ENCODE peak calls at places on chromosomes 2 and 18, in seven cellular contexts. J is HCT116, H is K562, S is H1, Q is SK-N-SH, G is GM12878, B is HepG2. N is an unnamed sample.
A peak's percentile ranks its signal among the peaks of the same experiment; 100 is the strongest.

GRCh38 chr2:74764429-74765272 is 69.3 kb upstream of the HK2 start:
- DNase-seq in J (no peak), H (no peak), S (no peak), Q (no peak), G (no peak), B (peak; percentile 100), N (no peak)

GRCh38 chr2:171046056-171046560 is 114.6 kb downstream of the TLK1 start:
- DNase-seq in J (no peak), H (no peak), S (no peak), Q (no peak), G (no peak), B (no peak), N (no peak)

GRCh38 chr2:234003972-234004617 is 46.4 kb upstream of the SPP2 start:
- DNase-seq in J (peak; percentile 77), H (no peak), S (no peak), Q (no peak), G (no peak), B (no peak), N (no peak)

GRCh38 chr2:74728842-74729241 is 74.8 kb downstream of the SEMA4F start:
- DNase-seq in J (no peak), H (no peak), S (no peak), Q (no peak), G (no peak), B (no peak), N (no peak)

GRCh38 chr2:159073256-159073655 is 104.8 kb downstream of the TANC1 start:
- DNase-seq in J (no peak), H (no peak), S (no peak), Q (no peak), G (no peak), B (no peak), N (no peak)

GRCh38 chr2:162261032-162261945 is 18.0 kb upstream of the FAP start:
- DNase-seq in J (no peak), H (no peak), S (no peak), Q (no peak), G (no peak), B (no peak), N (no peak)

GRCh38 chr2:4900242-4900641 is 791.9 kb upstream of the SOX11 start:
- DNase-seq in J (no peak), H (no peak), S (no peak), Q (no peak), G (no peak), B (no peak), N (no peak)

GRCh38 chr2:25417715-25418369 is 76.1 kb upstream of the DNMT3A start:
- DNase-seq in J (peak; percentile 6), H (peak; percentile 64), S (no peak), Q (no peak), G (peak; percentile 96), B (no peak), N (no peak)

GRCh38 chr2:240249423-240250149 is 109.1 kb upstream of the OTOS start:
- DNase-seq in J (no peak), H (peak; percentile 54), S (no peak), Q (peak; percentile 16), G (no peak), B (peak; percentile 38), N (no peak)

GRCh38 chr2:218975060-218975777 is 9.8 kb downstream of the FEV start:
- DNase-seq in J (no peak), H (no peak), S (no peak), Q (no peak), G (no peak), B (no peak), N (no peak)

GRCh38 chr2:190407246-190407661 is 901 bp upstream of the MFSD6 start:
- DNase-seq in J (no peak), H (no peak), S (no peak), Q (no peak), G (no peak), B (no peak), N (peak; percentile 43)

GRCh38 chr18:59918320-59918755 is 18.5 kb downstream of the PMAIP1 start:
- DNase-seq in J (peak; percentile 66), H (peak; percentile 69), S (peak; percentile 44), Q (peak; percentile 49), G (peak; percentile 80), B (no peak), N (no peak)

GRCh38 chr2:186726938-186727337 is 33.1 kb downstream of the FAM171B start:
- DNase-seq in J (no peak), H (no peak), S (no peak), Q (no peak), G (no peak), B (no peak), N (no peak)

GRCh38 chr2:31137211-31138036 is 816 bp downstream of the GALNT14 start:
- DNase-seq in J (no peak), H (no peak), S (peak; percentile 71), Q (peak; percentile 88), G (no peak), B (no peak), N (peak; percentile 38)

GRCh38 chr18:35749701-35750100 is 168.2 kb downstream of the GALNT1 start:
- DNase-seq in J (no peak), H (no peak), S (no peak), Q (no peak), G (no peak), B (no peak), N (no peak)

GRCh38 chr2:222239091-222239490 is 59.7 kb downstream of the PAX3 start:
- DNase-seq in J (no peak), H (no peak), S (no peak), Q (no peak), G (no peak), B (no peak), N (no peak)

GRCh38 chr2:138867341-138867740 is 87.2 kb upstream of the NXPH2 start:
- DNase-seq in J (no peak), H (no peak), S (no peak), Q (no peak), G (no peak), B (no peak), N (no peak)

GRCh38 chr2:40120021-40120420 is 331.9 kb downstream of the SLC8A1 start:
- DNase-seq in J (no peak), H (no peak), S (no peak), Q (no peak), G (no peak), B (no peak), N (no peak)

GRCh38 chr2:86360781-86361180 is 23.4 kb upstream of the REEP1 start:
- DNase-seq in J (no peak), H (no peak), S (no peak), Q (no peak), G (no peak), B (no peak), N (peak; percentile 60)

GRCh38 chr18:59379772-59380530 is 20.9 kb upstream of the LMAN1 start:
- DNase-seq in J (no peak), H (no peak), S (no peak), Q (no peak), G (no peak), B (no peak), N (no peak)

GRCh38 chr2:26745609-26746327 is 18.3 kb upstream of the SLC35F6 start:
- DNase-seq in J (peak; percentile 72), H (peak; percentile 78), S (peak; percentile 90), Q (peak; percentile 85), G (no peak), B (peak; percentile 79), N (peak; percentile 83)

GRCh38 chr2:168851674-168852320 is 38.4 kb downstream of the SPC25 start:
- DNase-seq in J (peak; percentile 29), H (peak; percentile 92), S (no peak), Q (no peak), G (no peak), B (no peak), N (no peak)

GRCh38 chr2:217065695-217066405 is 206.0 kb upstream of the TNP1 start:
- DNase-seq in J (no peak), H (no peak), S (no peak), Q (no peak), G (no peak), B (no peak), N (no peak)

GRCh38 chr2:239601880-239602279 is 201.1 kb upstream of the HDAC4 start:
- DNase-seq in J (no peak), H (no peak), S (no peak), Q (no peak), G (no peak), B (no peak), N (no peak)

GRCh38 chr2:15993666-15994065 is 53.3 kb downstream of the MYCN start:
- DNase-seq in J (no peak), H (no peak), S (no peak), Q (no peak), G (no peak), B (no peak), N (no peak)

GRCh38 chr2:9725106-9725505 is 94.3 kb upstream of the YWHAQ start:
- DNase-seq in J (no peak), H (no peak), S (no peak), Q (no peak), G (no peak), B (no peak), N (no peak)

GRCh38 chr2:66802877-66803276 is 368.0 kb downstream of the MEIS1 start:
- DNase-seq in J (no peak), H (no peak), S (no peak), Q (no peak), G (no peak), B (peak; percentile 33), N (no peak)

GRCh38 chr2:3051266-3051665 is 326.4 kb downstream of the EIPR1 start:
- DNase-seq in J (no peak), H (no peak), S (no peak), Q (no peak), G (no peak), B (no peak), N (no peak)

DNA sequence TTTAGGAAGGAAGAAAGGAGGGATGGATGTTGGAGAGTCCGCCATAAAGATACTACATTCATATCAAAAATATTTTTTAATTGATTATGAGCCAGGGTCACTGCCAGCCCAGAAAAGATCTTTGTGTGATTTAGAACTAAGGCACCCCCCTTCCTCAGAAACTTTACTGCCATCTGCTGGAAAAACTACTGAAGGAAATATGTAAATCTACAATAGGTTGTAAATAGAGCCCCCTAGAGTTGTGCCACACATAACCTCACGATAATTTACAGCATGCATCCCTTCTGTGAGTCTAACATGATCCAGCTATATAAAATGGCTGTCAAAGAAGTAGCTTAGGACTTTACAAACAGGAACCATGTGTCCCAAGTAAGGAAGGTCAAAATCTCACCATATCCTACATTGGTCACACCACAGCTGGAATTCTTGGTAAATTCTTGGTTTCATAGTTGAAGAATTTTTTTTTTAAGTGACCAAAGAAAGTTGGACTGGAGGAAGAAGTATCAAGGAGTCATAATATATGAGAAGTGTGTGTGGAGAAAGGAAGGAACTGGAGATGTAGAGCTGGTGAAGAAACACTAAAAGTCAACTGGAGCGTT is 152.5 kb downstream of the CYP26B1 start:
- DNase-seq in J (peak; percentile 27), H (peak; percentile 19), S (no peak), Q (peak; percentile 43), G (no peak), B (peak; percentile 43), N (no peak)
- TF ChIP-seq YY1 in J (no peak), H (no peak), S (no peak), Q (no peak), G (no peak), B (no peak), N (no peak)

GRCh38 chr2:196218109-196218508 is 46.7 kb upstream of the STK17B start:
- DNase-seq in J (no peak), H (no peak), S (no peak), Q (no peak), G (no peak), B (no peak), N (no peak)
- TF ChIP-seq YY1 in J (no peak), H (no peak), S (no peak), Q (no peak), G (no peak), B (no peak), N (no peak)

GRCh38 chr2:176542456-176542855 is 273.2 kb downstream of the MTX2 start:
- DNase-seq in J (no peak), H (no peak), S (no peak), Q (no peak), G (no peak), B (no peak), N (no peak)
- TF ChIP-seq YY1 in J (no peak), H (no peak), S (no peak), Q (no peak), G (no peak), B (no peak), N (no peak)

GRCh38 chr2:130344578-130344977 is 1.9 kb downstream of the IMP4 start:
- DNase-seq in J (no peak), H (no peak), S (no peak), Q (no peak), G (no peak), B (no peak), N (no peak)
- TF ChIP-seq YY1 in J (no peak), H (no peak), S (no peak), Q (no peak), G (no peak), B (no peak), N (no peak)

N was measured in NT2/D1.